ENCODE peak calls at places on chromosomes 16 and 17, in nine cellular contexts. O is HCT116, R is tibial artery, C is transverse colon, V is AG10803, Y is lower lobe of right lung, T is GM23338, Q is astrocyte of the cerebellum, J is mammary epithelial cell. I is an unnamed sample.

GRCh38 chr16:2042666-2043295 is 4.9 kb downstream of the NTHL1 start:
- DNase-seq in O (no peak), J (no peak), Q (no peak), C (no peak), R (no peak), T (no peak), V (no peak), Y (no peak), I (no peak)

GRCh38 chr16:67386861-67387455 is 6.3 kb downstream of the TPPP3 start:
- DNase-seq in C (no peak), R (no peak), O (no peak), Y (no peak), V (no peak), J (no peak), Q (no peak), T (no peak), I (no peak)

GRCh38 chr17:17659340-17659739 is 21.9 kb upstream of the RAI1 start:
- DNase-seq in J (no peak), T (no peak), O (no peak), V (no peak), C (no peak), R (no peak), Q (no peak), Y (no peak), I (no peak)

GRCh38 chr17:18378205-18378505 is 577 bp downstream of the EVPLL start:
- DNase-seq in Y (no peak), O (no peak), R (no peak), J (no peak), Q (no peak), C (no peak), V (no peak), T (no peak), I (no peak)

GRCh38 chr16:3256876-3257465 is 538 bp upstream of the MEFV start:
- DNase-seq in R (no peak), J (no peak), O (no peak), T (no peak), Q (peak; percentile 18), Y (no peak), V (peak; percentile 41), C (no peak), I (peak; percentile 49)

GRCh38 chr16:57976331-57976796 is 5.4 kb upstream of the CNGB1 start:
- DNase-seq in V (peak; percentile 38), Q (no peak), O (no peak), R (no peak), J (peak; percentile 72), Y (peak; percentile 44), T (no peak), C (no peak), I (peak; percentile 58)

GRCh38 chr17:69870751-69871199 is 204.2 kb upstream of the KCNJ16 start:
- DNase-seq in O (no peak), T (peak; percentile 41), Y (no peak), C (no peak), J (peak; percentile 79), Q (peak; percentile 48), R (no peak), V (peak; percentile 92), I (peak; percentile 6)

GRCh38 chr17:63222655-63223054 is 223.5 kb downstream of the CYB561 start:
- DNase-seq in T (peak; percentile 6), Y (no peak), J (peak; percentile 5), R (no peak), V (peak; percentile 3), C (no peak), Q (peak; percentile 1), O (peak; percentile 4), I (no peak)

DNA sequence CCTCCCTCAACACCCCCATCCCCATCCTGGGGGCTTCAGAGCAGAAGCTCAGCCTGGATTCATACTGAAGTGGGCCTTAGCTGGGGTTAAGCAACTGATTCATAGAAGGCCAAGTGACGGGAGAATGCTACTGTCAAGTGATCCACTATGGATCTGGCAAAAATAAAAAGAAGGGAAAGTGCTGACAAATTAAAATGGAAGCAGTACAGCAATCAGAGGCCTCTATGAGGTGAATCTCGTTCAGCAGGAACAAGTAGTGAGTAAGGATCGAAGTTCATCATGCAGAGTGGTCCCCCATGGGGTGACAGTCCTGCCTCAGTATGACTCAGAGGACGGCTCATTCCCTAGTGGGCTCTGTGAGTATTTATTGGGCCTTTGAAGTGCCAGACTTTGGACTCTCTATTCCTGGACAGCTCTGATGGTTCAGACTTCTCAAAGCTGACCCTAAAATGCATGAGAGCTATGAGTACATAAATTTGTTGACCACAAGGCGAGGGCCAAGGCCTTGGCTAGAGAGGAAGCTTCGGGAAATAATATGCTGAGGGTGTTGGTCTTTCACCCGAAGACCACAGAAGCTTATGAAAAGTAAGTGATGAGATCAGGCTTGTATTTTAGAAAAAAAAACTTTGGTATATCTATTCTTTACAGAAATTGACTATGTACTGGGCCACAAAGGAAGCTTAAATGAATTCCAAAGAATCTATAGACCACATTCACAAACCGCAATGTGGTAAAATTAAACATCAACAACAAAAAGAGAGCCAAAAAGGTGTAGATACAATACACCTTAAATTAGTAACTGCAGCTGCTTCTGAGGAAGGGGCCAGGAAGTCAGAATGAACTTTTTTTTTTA is 5.3 kb upstream of the NSMCE1 start:
- DNase-seq in V (no peak), R (no peak), Q (peak; percentile 68), T (no peak), J (no peak), Y (no peak), C (peak; percentile 41), O (peak; percentile 97), I (no peak)
- TF ChIP-seq CTCF in V (no peak), R (no peak), Q (peak; percentile 30), T (no peak), J (no peak), Y (no peak), C (no peak), O (no peak), I (no peak)

GRCh38 chr17:44384281-44384822 is 5.1 kb downstream of the ITGA2B start:
- DNase-seq in R (no peak), Q (no peak), T (no peak), C (no peak), V (no peak), O (no peak), J (no peak), Y (no peak), I (no peak)

GRCh38 chr17:44384823-44385286 is 4.6 kb downstream of the ITGA2B start:
- DNase-seq in Q (no peak), O (no peak), C (no peak), J (no peak), Y (no peak), R (no peak), V (no peak), T (peak; percentile 68), I (peak; percentile 25)

GRCh38 chr17:44386182-44386525 is 3.3 kb downstream of the ITGA2B start:
- DNase-seq in J (no peak), Y (no peak), Q (no peak), V (no peak), R (no peak), T (no peak), C (no peak), O (no peak), I (no peak)

GRCh38 chr17:44383861-44384260 is 5.6 kb downstream of the ITGA2B start:
- DNase-seq in Y (no peak), O (no peak), V (no peak), J (no peak), R (no peak), T (no peak), C (no peak), Q (no peak), I (no peak)

DNA sequence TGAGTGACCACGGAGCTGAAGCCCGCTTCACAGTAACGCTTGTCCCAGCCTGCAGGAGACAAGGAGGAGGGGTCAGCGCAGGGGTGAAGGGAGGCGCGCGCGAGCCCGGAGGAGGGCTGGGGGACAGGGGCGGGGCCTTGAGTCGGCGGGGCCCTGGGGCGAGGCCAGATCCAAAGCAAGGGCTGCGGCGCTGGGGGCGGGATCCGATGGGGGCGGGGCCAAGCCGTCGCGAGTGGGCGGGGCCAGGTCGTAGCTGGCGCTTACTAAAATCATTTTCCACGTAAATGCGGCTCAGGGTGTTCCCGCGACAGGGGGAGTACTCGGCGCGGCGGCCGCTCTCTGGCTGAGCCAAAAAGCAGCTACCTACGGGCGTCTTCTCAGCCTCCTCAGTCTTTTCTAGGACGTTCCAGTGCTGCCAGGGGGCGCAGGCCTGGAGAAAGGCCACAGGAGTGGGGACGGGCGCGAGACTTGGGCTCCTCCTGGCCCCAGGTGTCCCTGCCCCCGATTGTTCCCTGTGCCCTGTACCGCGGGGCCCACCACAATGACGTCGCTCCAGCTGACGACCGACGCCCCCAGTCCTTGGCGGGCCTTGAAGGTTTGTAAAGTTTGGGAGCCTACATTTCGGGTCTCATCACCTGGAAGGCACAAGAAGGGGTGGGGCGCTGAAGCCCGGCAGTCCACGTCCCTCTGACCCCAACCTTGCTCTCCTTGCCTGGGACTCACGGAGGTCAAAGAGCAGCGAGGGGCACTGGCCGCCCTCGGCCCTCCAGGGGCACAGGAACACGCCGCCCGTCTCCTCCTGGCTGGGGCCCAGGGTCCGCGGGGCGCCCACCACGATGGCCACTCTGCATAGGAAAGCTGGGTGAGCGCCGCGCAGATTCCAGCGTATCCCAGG is 3.9 kb downstream of the ITGA2B start:
- DNase-seq in Y (peak; percentile 88), R (peak; percentile 61), O (peak; percentile 61), C (peak; percentile 84), Q (peak; percentile 5), V (peak; percentile 44), J (peak; percentile 61), T (peak; percentile 96), I (peak; percentile 82)
- TF ChIP-seq CTCF in Y (peak; percentile 14), R (peak; percentile 5), O (no peak), C (no peak), Q (peak; percentile 22), V (peak; percentile 17), J (no peak), T (peak; percentile 34), I (peak; percentile 25)

GRCh38 chr17:78135858-78136500 is 5.4 kb downstream of the TMC8 start:
- DNase-seq in Q (no peak), T (no peak), C (no peak), R (no peak), J (no peak), O (no peak), Y (no peak), V (no peak), I (no peak)

GRCh38 chr17:78138204-78139060 is 7.8 kb upstream of the C17orf99 start:
- DNase-seq in Y (no peak), T (no peak), Q (no peak), O (no peak), V (no peak), C (no peak), J (no peak), R (no peak), I (no peak)

GRCh38 chr17:78134899-78135385 is 4.4 kb downstream of the TMC8 start:
- DNase-seq in R (no peak), T (no peak), O (no peak), J (no peak), V (no peak), C (no peak), Q (no peak), Y (no peak), I (no peak)

GRCh38 chr17:78140169-78141051 is 5.8 kb upstream of the C17orf99 start:
- DNase-seq in O (peak; percentile 100), T (peak; percentile 100), R (peak; percentile 81), C (peak; percentile 98), Y (peak; percentile 99), Q (no peak), V (peak; percentile 53), J (peak; percentile 81), I (peak; percentile 90)

DNA sequence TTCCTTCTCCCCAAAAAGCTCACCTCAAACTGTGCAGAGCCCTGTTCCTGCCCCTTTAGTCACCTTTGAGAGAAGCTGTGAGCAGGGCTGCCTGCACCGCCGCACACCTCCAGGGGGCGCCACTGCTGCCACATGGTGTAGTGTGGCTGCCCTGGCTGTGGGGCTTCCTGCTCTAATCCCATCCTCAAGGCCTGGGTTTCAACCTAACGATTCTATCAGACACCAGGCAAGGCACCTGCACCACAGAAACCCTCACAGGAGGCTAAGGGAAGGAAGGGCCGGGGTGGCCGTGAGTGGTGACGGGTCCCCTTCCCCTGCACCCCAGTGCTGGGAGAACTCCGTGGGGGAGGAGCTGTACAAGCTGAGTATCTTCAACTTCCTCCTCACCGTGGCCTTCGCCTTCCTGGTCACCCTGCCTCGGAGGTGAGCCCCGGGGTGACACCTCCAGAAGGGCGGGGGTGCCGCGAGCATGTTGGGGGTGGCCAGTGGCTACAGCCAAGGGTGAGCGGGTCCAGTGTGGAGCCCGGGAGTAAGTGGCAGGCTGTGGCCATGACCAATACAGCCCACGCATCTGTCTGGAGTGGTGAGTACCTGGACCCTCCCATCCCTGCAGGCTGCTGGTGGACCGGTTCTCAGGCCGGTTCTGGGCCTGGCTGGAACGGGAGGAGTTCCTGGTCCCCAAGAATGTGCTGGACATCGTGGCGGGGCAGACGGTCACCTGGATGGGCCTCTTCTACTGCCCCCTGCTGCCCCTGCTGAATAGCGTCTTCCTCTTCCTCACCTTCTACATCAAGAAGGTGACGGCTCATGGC is 7.0 kb downstream of the TMC8 start:
- DNase-seq in Q (no peak), J (no peak), R (no peak), O (no peak), V (no peak), T (peak; percentile 57), Y (no peak), C (peak; percentile 32), I (no peak)
- TF ChIP-seq CTCF in Q (peak; percentile 40), J (peak; percentile 47), R (no peak), O (no peak), V (peak; percentile 19), T (peak; percentile 82), Y (peak; percentile 37), C (peak; percentile 12), I (peak; percentile 36)

GRCh38 chr16:77223184-77223583 is 24.0 kb downstream of the SYCE1L start:
- DNase-seq in V (no peak), J (no peak), R (no peak), O (no peak), Y (no peak), Q (no peak), T (peak; percentile 87), C (no peak), I (no peak)
- TF ChIP-seq CTCF in V (peak; percentile 21), J (peak; percentile 39), R (no peak), O (no peak), Y (no peak), Q (peak; percentile 9), T (peak; percentile 74), C (peak; percentile 25), I (peak; percentile 30)

I was measured in cardiac muscle cell.